ENCODE peak calls at places on chromosome 7, in five cellular contexts. U, P, V, G and O are unnamed samples.

GRCh38 chr7:80387634-80388033 is 124.2 kb downstream of the GNAT3 start:
- DNase-seq in U (no peak), P (no peak), V (no peak), G (no peak), O (no peak)

GRCh38 chr7:155395176-155395797 is 62.6 kb upstream of the EN2 start:
- DNase-seq in U (no peak), P (no peak), V (no peak), G (no peak), O (no peak)

GRCh38 chr7:22654836-22655235 is 72.2 kb upstream of the IL6 start:
- DNase-seq in U (no peak), P (no peak), V (no peak), G (no peak), O (no peak)

GRCh38 chr7:18400726-18401125 is 94.8 kb upstream of the HDAC9 start:
- DNase-seq in U (no peak), P (no peak), V (no peak), G (no peak), O (no peak)

GRCh38 chr7:142752376-142753225 is 3.3 kb downstream of the PRSS1 start:
- DNase-seq in U (no peak), P (no peak), V (no peak), G (no peak), O (no peak)

GRCh38 chr7:28955723-28956607 is 2.2 kb downstream of the TRIL start:
- DNase-seq in U (peak), P (peak), V (no peak), G (peak), O (peak)

GRCh38 chr7:21967500-21968099 is 21.9 kb upstream of the CDCA7L start:
- DNase-seq in U (no peak), P (peak), V (no peak), G (peak), O (no peak)

GRCh38 chr7:126715076-126715475 is 537.7 kb downstream of the GRM8 start:
- DNase-seq in U (no peak), P (no peak), V (no peak), G (no peak), O (no peak)

GRCh38 chr7:130401101-130401500 is 20.8 kb downstream of the CPA1 start:
- DNase-seq in U (no peak), P (no peak), V (no peak), G (no peak), O (no peak)

GRCh38 chr7:45697576-45698136 is 123.5 kb downstream of the ADCY1 start:
- DNase-seq in U (no peak), P (no peak), V (peak), G (peak), O (no peak)

GRCh38 chr7:35754741-35755140 is 46.1 kb upstream of the SEPTIN7 start:
- DNase-seq in U (no peak), P (no peak), V (no peak), G (no peak), O (no peak)

GRCh38 chr7:77797734-77798393 is 370 bp downstream of the TMEM60 start:
- DNase-seq in U (no peak), P (peak), V (no peak), G (no peak), O (no peak)

DNA sequence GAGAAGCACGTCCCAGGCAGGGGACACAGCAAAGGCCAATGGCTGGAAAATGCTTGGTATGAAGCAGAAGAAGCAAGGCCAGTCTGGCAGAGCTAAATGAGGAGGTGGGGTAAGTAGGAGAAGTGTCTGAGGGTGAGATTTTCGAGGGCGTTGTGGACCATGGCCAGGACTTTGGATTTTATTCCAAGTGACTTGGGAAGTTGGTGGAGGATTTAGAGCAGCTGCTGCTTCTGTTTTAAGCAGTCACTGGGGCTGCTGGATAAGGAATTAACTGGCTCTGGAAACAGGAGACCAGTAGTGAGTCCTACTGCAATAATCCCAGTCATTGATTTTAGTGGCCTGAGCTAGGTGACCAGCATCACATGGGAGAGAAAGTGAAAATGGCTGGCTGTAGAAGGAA is 67.6 kb upstream of the GSDME start:
- DNase-seq in U (no peak), P (peak), V (no peak), G (no peak), O (no peak)
- TF ChIP-seq CTCF in U (no peak), P (no peak), V (no peak), G (no peak), O (no peak)

DNA sequence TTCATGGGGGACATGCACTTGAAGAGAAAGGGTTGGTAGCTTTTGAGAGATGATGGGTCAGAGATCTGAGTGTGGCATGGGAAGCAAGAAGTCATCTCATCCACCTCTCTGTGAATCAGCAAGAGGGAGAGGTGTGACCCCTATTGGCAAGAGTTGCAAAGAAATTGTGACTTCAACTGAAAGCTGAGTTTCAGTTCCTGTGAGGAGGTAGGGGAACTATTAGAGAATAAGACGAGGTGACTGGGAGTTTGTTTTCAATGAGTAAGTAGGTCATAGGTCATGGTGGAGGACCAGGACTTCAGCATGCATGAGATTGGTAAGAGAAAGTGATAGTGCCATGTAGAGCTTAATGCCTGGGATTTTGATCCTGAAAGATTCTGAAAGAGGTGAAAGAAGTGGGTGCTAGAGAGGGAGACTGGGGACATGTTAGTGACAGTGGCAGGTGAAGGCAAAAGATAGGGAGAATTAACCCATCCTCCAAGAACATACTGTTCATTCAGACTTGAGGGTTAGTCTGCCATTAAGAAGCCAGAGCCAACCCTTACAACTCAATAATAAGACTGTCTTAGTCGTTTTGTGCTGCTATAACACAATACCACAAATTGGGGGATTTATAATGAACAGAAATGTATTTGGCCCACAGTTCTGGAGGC is 75.5 kb upstream of the CAPZA2 start:
- DNase-seq in U (peak), P (peak), V (peak), G (peak), O (peak)
- TF ChIP-seq CTCF in U (peak), P (peak), V (peak), G (peak), O (peak)

GRCh38 chr7:44307301-44307900 is 18.0 kb downstream of the CAMK2B start:
- DNase-seq in U (peak), P (peak), V (peak), G (no peak), O (peak)
- TF ChIP-seq CTCF in U (peak), P (peak), V (peak), G (peak), O (peak)

GRCh38 chr7:148727501-148728278 is 29.0 kb downstream of the CUL1 start:
- DNase-seq in U (no peak), P (no peak), V (no peak), G (no peak), O (no peak)
- TF ChIP-seq CTCF in U (no peak), P (no peak), V (no peak), G (no peak), O (no peak)